ENCODE peak calls at places on chromosomes 13 and 19, in seven cellular contexts. E, F, J, T, H, X and L are unnamed samples. For H3K4me1, the result is how much of the 10 kb centered on the place peaks cover.

GRCh38 chr19:11489378-11489777 is 8.5 kb upstream of the ELAVL3 start:
- DNase-seq in H (no peak), E (no peak), T (no peak), F (no peak), J (no peak), X (no peak), L (no peak)

GRCh38 chr13:25945596-25945995 is 106.2 kb downstream of the SHISA2 start:
- DNase-seq in J (no peak), X (no peak), T (peak), F (no peak), E (no peak), H (no peak), L (no peak)

GRCh38 chr19:50478901-50479715 is 2.5 kb upstream of the GARIN5A start:
- DNase-seq in E (peak), X (no peak), T (peak), H (no peak), F (peak), J (no peak), L (no peak)

GRCh38 chr13:34430294-34430693 is 511.8 kb upstream of the NBEA start:
- DNase-seq in H (no peak), J (no peak), F (no peak), E (no peak), T (no peak), X (no peak), L (no peak)

GRCh38 chr13:40571338-40571737 is 95.1 kb downstream of the FOXO1 start:
- DNase-seq in J (no peak), T (no peak), F (no peak), X (no peak), H (no peak), E (no peak), L (no peak)

GRCh38 chr19:43437712-43438111 is 23.0 kb downstream of the TEX101 start:
- DNase-seq in T (no peak), H (no peak), F (no peak), X (no peak), J (no peak), E (no peak), L (no peak)

GRCh38 chr19:7944177-7944761 is 803 bp upstream of the TIMM44 start:
- DNase-seq in J (peak), F (peak), H (peak), X (no peak), T (peak), E (peak), L (peak)

GRCh38 chr13:32504876-32505275 is 33.7 kb downstream of the N4BP2L2 start:
- DNase-seq in X (no peak), J (no peak), H (no peak), E (no peak), T (no peak), F (no peak), L (no peak)

GRCh38 chr19:1811472-1811894 is 593 bp downstream of the ATP8B3 start:
- DNase-seq in X (no peak), E (no peak), J (peak), T (peak), H (peak), F (peak), L (peak)

GRCh38 chr19:9406798-9407352 is 28.5 kb downstream of the ZNF266 start:
- DNase-seq in J (peak), X (no peak), F (no peak), E (no peak), H (peak), T (peak), L (peak)

GRCh38 chr19:801861-802496 is 4.7 kb downstream of the PTBP1 start:
- DNase-seq in J (no peak), T (peak), H (peak), X (no peak), F (no peak), E (no peak), L (no peak)

GRCh38 chr13:92225861-92226260 is 827.4 kb downstream of the GPC5 start:
- DNase-seq in J (no peak), X (no peak), T (no peak), F (no peak), E (no peak), H (no peak), L (no peak)

DNA sequence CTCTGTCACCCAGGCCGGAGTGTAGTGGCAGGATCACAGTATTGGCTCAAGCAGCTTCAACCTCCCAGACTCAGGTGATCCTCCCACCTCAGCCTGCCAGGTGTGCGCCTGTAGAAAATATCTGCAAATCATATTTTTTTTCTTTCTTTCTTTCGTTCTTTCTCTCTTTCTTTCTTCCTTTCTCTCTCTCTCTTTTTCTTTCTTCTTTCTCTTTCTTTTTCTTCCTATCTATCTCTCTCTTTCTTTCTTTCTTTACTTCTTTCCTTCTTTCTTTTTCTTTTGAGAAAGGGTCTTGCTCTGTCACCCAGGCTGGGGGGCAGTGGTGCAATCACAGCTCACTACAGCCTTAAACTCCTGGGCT is 16.3 kb upstream of the IGSF23 start:
- DNase-seq in X (no peak), H (no peak), J (no peak), F (no peak), T (no peak), E (no peak), L (no peak)
- H3K4me1 ChIP-seq in X (under half), H (under half), J (under half), F (under half), T (under half), E (under half), L (under half)

DNA sequence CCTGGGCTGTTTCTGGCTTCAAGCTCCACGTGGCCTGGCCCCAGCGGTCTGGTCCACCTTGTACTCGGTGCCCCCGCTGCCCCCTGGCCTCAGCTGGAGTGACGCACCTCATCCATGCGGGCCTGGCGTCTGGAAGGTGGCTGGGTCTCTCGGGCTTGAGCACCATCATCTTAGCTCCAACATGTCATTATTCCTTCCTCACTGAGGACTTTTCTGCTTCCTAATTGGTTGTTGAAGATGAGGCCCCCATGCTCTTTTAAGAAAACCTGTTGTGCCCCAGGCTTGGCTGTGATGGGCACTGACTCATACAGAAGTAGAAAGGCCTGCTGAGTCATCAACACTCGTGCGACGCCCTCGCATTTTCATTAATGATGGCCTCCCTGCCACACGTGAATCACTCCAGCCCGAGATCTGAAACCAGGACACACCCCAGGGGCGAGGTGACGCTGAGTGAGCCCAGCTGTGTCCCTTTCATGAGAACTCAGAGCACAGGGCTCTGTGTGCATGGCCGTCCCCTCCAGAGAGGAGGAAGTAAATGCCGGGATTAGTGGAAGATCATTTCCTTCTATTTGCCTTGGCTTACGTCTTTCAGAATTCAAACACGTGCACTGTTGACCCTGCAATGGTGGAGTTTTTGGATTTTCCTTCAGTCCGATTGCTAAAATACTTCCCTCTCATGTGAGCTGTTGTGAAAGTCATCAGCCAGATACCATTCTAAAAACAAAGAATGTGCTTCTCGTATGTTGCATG is 14.0 kb upstream of the GJA3 start:
- DNase-seq in E (no peak), X (peak), J (no peak), F (no peak), T (peak), H (peak), L (peak)
- H3K4me3 ChIP-seq in E (no peak), X (peak), J (no peak), F (no peak), T (no peak), H (no peak), L (no peak)

GRCh38 chr13:30690282-30691188 is 44.8 kb upstream of the ALOX5AP start:
- DNase-seq in X (no peak), J (no peak), T (peak), E (no peak), H (peak), F (peak), L (peak)
- H3K27ac ChIP-seq in X (peak), J (no peak), T (peak), E (no peak), H (peak), F (peak), L (peak)

DNA sequence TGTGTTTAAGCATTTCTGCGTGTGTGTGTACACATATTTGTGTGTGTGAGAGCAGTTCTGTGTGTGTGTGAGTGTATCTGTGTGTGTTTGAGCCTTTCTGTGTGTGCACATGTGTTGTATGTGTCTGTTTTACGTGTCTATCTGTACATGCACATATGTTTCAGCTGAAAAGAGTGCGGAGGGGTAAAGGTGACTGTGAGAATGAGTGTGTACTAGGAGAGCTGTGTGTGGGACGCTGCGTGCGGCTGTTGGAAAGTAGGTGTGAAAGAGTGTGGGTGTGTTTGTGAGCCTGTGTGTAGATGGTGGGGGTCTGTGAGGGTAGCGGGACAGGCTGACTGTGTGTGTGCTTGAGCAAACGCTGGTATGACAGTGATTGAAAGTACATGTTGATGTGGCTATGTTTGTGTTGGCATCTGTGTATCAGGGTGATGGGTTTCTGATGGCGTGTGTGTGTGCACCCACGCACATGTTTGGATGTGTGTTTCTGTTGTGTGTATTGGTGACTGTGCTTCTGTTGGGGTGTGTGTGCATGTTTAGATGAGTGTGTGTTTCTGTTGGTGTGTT is 7.5 kb upstream of the TPM4 start:
- DNase-seq in F (no peak), T (no peak), J (no peak), X (no peak), H (no peak), E (no peak), L (no peak)
- H3K4me1 ChIP-seq in F (under half), T (under half), J (under half), X (under half), H (under half), E (under half), L (under half)

GRCh38 chr13:107239213-107239612 is 671.3 kb upstream of the ARGLU1 start:
- DNase-seq in H (no peak), E (no peak), F (no peak), X (no peak), T (no peak), J (no peak), L (no peak)

GRCh38 chr13:107233541-107233940 is 665.6 kb upstream of the ARGLU1 start:
- DNase-seq in J (no peak), X (no peak), H (no peak), F (no peak), T (no peak), E (no peak), L (no peak)

GRCh38 chr13:107238262-107238661 is 670.3 kb upstream of the ARGLU1 start:
- DNase-seq in T (no peak), J (no peak), H (no peak), X (no peak), E (no peak), F (no peak), L (no peak)

GRCh38 chr13:107231941-107232340 is 664.0 kb upstream of the ARGLU1 start:
- DNase-seq in H (no peak), F (no peak), X (no peak), T (no peak), E (no peak), J (no peak), L (no peak)

GRCh38 chr13:107234315-107234714 is 666.4 kb upstream of the ARGLU1 start:
- DNase-seq in T (no peak), E (no peak), J (no peak), X (no peak), F (no peak), H (no peak), L (no peak)
- H3K4me3 ChIP-seq in T (no peak), E (no peak), J (no peak), X (no peak), F (no peak), H (no peak), L (no peak)